ENCODE peak calls at places on chromosome 4, in seven cellular contexts. One of them, this sample, is unnamed.

GRCh38 chr4:140252742-140253555 is 99.0 kb upstream of the MAML3 start:
- DNase-seq in CMK: no peak
- DNase-seq in endothelial cell of umbilical vein: peak
- DNase-seq in heart right ventricle: peak
- DNase-seq in endodermal cell: peak
- DNase-seq in kidney epithelial cell: no peak
- DNase-seq in astrocyte: peak
- DNase-seq in this sample: peak

GRCh38 chr4:78809928-78810835 is 34.0 kb downstream of the BMP2K start:
- DNase-seq in heart right ventricle: no peak
- DNase-seq in endothelial cell of umbilical vein: no peak
- DNase-seq in CMK: no peak
- DNase-seq in astrocyte: no peak
- DNase-seq in endodermal cell: peak
- DNase-seq in kidney epithelial cell: no peak
- DNase-seq in this sample: no peak

GRCh38 chr4:62709618-62710252 is 1509.6 kb downstream of the ADGRL3 start:
- DNase-seq in endodermal cell: no peak
- DNase-seq in astrocyte: peak
- DNase-seq in kidney epithelial cell: no peak
- DNase-seq in endothelial cell of umbilical vein: no peak
- DNase-seq in CMK: peak
- DNase-seq in heart right ventricle: no peak
- DNase-seq in this sample: peak

GRCh38 chr4:150540959-150541360 is 41.0 kb upstream of the MAB21L2 start:
- DNase-seq in heart right ventricle: no peak
- DNase-seq in endodermal cell: no peak
- DNase-seq in CMK: no peak
- DNase-seq in kidney epithelial cell: no peak
- DNase-seq in astrocyte: peak
- DNase-seq in endothelial cell of umbilical vein: no peak
- DNase-seq in this sample: no peak

GRCh38 chr4:21380861-21381260 is 567.7 kb downstream of the KCNIP4 start:
- DNase-seq in heart right ventricle: no peak
- DNase-seq in CMK: no peak
- DNase-seq in endothelial cell of umbilical vein: no peak
- DNase-seq in astrocyte: no peak
- DNase-seq in endodermal cell: no peak
- DNase-seq in kidney epithelial cell: no peak
- DNase-seq in this sample: peak

GRCh38 chr4:8050180-8050554 is 108.4 kb downstream of the ABLIM2 start:
- DNase-seq in endodermal cell: no peak
- DNase-seq in kidney epithelial cell: no peak
- DNase-seq in heart right ventricle: no peak
- DNase-seq in CMK: no peak
- DNase-seq in astrocyte: no peak
- DNase-seq in endothelial cell of umbilical vein: no peak
- DNase-seq in this sample: no peak

GRCh38 chr4:80307774-80308465 is 27.6 kb upstream of the CFAP299 start:
- DNase-seq in kidney epithelial cell: no peak
- DNase-seq in astrocyte: peak
- DNase-seq in endothelial cell of umbilical vein: no peak
- DNase-seq in heart right ventricle: no peak
- DNase-seq in CMK: no peak
- DNase-seq in endodermal cell: peak
- DNase-seq in this sample: peak

GRCh38 chr4:55218041-55218440 is 92.6 kb upstream of the KDR start:
- DNase-seq in astrocyte: no peak
- DNase-seq in endothelial cell of umbilical vein: no peak
- DNase-seq in kidney epithelial cell: no peak
- DNase-seq in heart right ventricle: no peak
- DNase-seq in endodermal cell: no peak
- DNase-seq in CMK: no peak
- DNase-seq in this sample: no peak

GRCh38 chr4:61380865-61381264 is 180.7 kb downstream of the ADGRL3 start:
- DNase-seq in CMK: no peak
- DNase-seq in kidney epithelial cell: no peak
- DNase-seq in astrocyte: no peak
- DNase-seq in endodermal cell: peak
- DNase-seq in endothelial cell of umbilical vein: no peak
- DNase-seq in heart right ventricle: no peak
- DNase-seq in this sample: no peak

GRCh38 chr4:2241003-2241402 is 918 bp downstream of the HAUS3 start:
- DNase-seq in astrocyte: no peak
- DNase-seq in heart right ventricle: no peak
- DNase-seq in kidney epithelial cell: no peak
- DNase-seq in endodermal cell: no peak
- DNase-seq in CMK: no peak
- DNase-seq in endothelial cell of umbilical vein: no peak
- DNase-seq in this sample: no peak

GRCh38 chr4:108036252-108036651 is 46.6 kb downstream of the HADH start:
- DNase-seq in kidney epithelial cell: no peak
- DNase-seq in heart right ventricle: no peak
- DNase-seq in endodermal cell: no peak
- DNase-seq in CMK: no peak
- DNase-seq in astrocyte: no peak
- DNase-seq in endothelial cell of umbilical vein: no peak
- DNase-seq in this sample: no peak

GRCh38 chr4:17597517-17597916 is 16.9 kb upstream of the MED28 start:
- DNase-seq in kidney epithelial cell: no peak
- DNase-seq in CMK: no peak
- DNase-seq in endodermal cell: peak
- DNase-seq in endothelial cell of umbilical vein: peak
- DNase-seq in astrocyte: no peak
- DNase-seq in heart right ventricle: no peak
- DNase-seq in this sample: no peak

GRCh38 chr4:2742823-2743517 is 13.2 kb downstream of the TNIP2 start:
- DNase-seq in CMK: no peak
- DNase-seq in astrocyte: no peak
- DNase-seq in endothelial cell of umbilical vein: no peak
- DNase-seq in heart right ventricle: no peak
- DNase-seq in endodermal cell: no peak
- DNase-seq in kidney epithelial cell: no peak
- DNase-seq in this sample: no peak

GRCh38 chr4:70251250-70251944 is 9.0 kb downstream of the CSN3 start:
- DNase-seq in endothelial cell of umbilical vein: no peak
- DNase-seq in heart right ventricle: no peak
- DNase-seq in astrocyte: no peak
- DNase-seq in CMK: no peak
- DNase-seq in kidney epithelial cell: no peak
- DNase-seq in endodermal cell: no peak
- DNase-seq in this sample: no peak

This sample was measured in NCI-H774.